ENCODE peak calls at places on chromosomes 5 and 9, in seven cellular contexts. I, S, J, U, F, G and M are unnamed samples.

GRCh38 chr9:122327175-122327574 is 43.6 kb upstream of the PTGS1 start:
- DNase-seq in I (no peak), S (no peak), J (no peak), U (no peak), F (no peak), G (no peak), M (no peak)

GRCh38 chr9:71352837-71353236 is 231.4 kb upstream of the TRPM3 start:
- DNase-seq in I (no peak), S (no peak), J (no peak), U (no peak), F (no peak), G (no peak), M (no peak)

GRCh38 chr9:13719981-13720380 is 440.5 kb upstream of the MPDZ start:
- DNase-seq in I (no peak), S (no peak), J (no peak), U (no peak), F (no peak), G (no peak), M (peak; percentile 84)

GRCh38 chr9:29830815-29831214 is 2257.5 kb upstream of the C9orf72 start:
- DNase-seq in I (no peak), S (peak; percentile 41), J (peak; percentile 24), U (no peak), F (peak; percentile 43), G (no peak), M (no peak)

GRCh38 chr5:124927735-124928134 is 181.3 kb upstream of the ZNF608 start:
- DNase-seq in I (no peak), S (no peak), J (no peak), U (no peak), F (no peak), G (no peak), M (peak; percentile 41)

GRCh38 chr9:95284152-95284551 is 33.4 kb downstream of the FANCC start:
- DNase-seq in I (no peak), S (no peak), J (no peak), U (no peak), F (no peak), G (no peak), M (peak; percentile 94)

GRCh38 chr5:25858019-25858418 is 1180.4 kb downstream of the CDH9 start:
- DNase-seq in I (peak; percentile 51), S (peak; percentile 32), J (no peak), U (no peak), F (no peak), G (no peak), M (no peak)

GRCh38 chr9:130869250-130869649 is 27.4 kb downstream of the QRFP start:
- DNase-seq in I (no peak), S (no peak), J (no peak), U (no peak), F (no peak), G (peak; percentile 63), M (peak; percentile 42)

GRCh38 chr9:125493384-125493783 is 213.6 kb downstream of the MAPKAP1 start:
- DNase-seq in I (no peak), S (no peak), J (no peak), U (no peak), F (peak; percentile 84), G (no peak), M (no peak)

GRCh38 chr5:149645236-149645635 is 63.9 kb downstream of the ARHGEF37 start:
- DNase-seq in I (no peak), S (peak; percentile 26), J (no peak), U (no peak), F (no peak), G (no peak), M (no peak)

GRCh38 chr9:93667627-93668026 is 91.2 kb downstream of the PHF2 start:
- DNase-seq in I (no peak), S (no peak), J (no peak), U (no peak), F (no peak), G (no peak), M (no peak)

GRCh38 chr5:14669975-14670374 is 5.5 kb downstream of the OTULIN start:
- DNase-seq in I (no peak), S (no peak), J (no peak), U (no peak), F (peak; percentile 31), G (no peak), M (peak; percentile 25)

GRCh38 chr9:126500600-126501382 is 112.9 kb upstream of the LMX1B start:
- DNase-seq in I (peak; percentile 82), S (peak; percentile 76), J (peak; percentile 19), U (no peak), F (peak; percentile 69), G (peak; percentile 84), M (peak; percentile 70)

GRCh38 chr5:72598461-72599433 is 91.5 kb upstream of the ZNF366 start:
- DNase-seq in I (no peak), S (no peak), J (no peak), U (no peak), F (peak; percentile 60), G (no peak), M (peak; percentile 74)

GRCh38 chr9:128411373-128412119 is 9.1 kb upstream of the CERCAM start:
- DNase-seq in I (no peak), S (no peak), J (no peak), U (no peak), F (no peak), G (no peak), M (no peak)

GRCh38 chr5:57698785-57699184 is 216.2 kb upstream of the ACTBL2 start:
- DNase-seq in I (peak; percentile 23), S (peak; percentile 64), J (peak; percentile 76), U (no peak), F (peak; percentile 42), G (no peak), M (no peak)

GRCh38 chr9:120901704-120902103 is 24.7 kb upstream of the PHF19 start:
- DNase-seq in I (no peak), S (no peak), J (no peak), U (no peak), F (no peak), G (no peak), M (no peak)

GRCh38 chr9:35673132-35673997 is at the start of gene CA9:
- DNase-seq in I (no peak), S (no peak), J (no peak), U (no peak), F (peak; percentile 25), G (no peak), M (no peak)

GRCh38 chr9:35814106-35814840 is 569 bp downstream of the HINT2 start:
- DNase-seq in I (no peak), S (peak; percentile 72), J (no peak), U (no peak), F (peak; percentile 84), G (no peak), M (peak; percentile 41)

GRCh38 chr5:1516615-1517601 is 6.9 kb downstream of the LPCAT1 start:
- DNase-seq in I (no peak), S (peak; percentile 48), J (no peak), U (no peak), F (peak; percentile 16), G (no peak), M (peak; percentile 93)

GRCh38 chr5:2219149-2219776 is 336.5 kb upstream of the IRX4 start:
- DNase-seq in I (no peak), S (no peak), J (no peak), U (no peak), F (no peak), G (no peak), M (no peak)

GRCh38 chr5:56631719-56632118 is 183.6 kb upstream of the MAP3K1 start:
- DNase-seq in I (no peak), S (no peak), J (no peak), U (no peak), F (peak; percentile 32), G (no peak), M (no peak)

GRCh38 chr9:127968717-127969383 is 11.9 kb downstream of the EEIG1 start:
- DNase-seq in I (no peak), S (peak; percentile 75), J (peak; percentile 67), U (no peak), F (no peak), G (no peak), M (peak; percentile 94)

GRCh38 chr9:3794005-3794404 is 268.2 kb upstream of the RFX3 start:
- DNase-seq in I (no peak), S (no peak), J (no peak), U (no peak), F (peak; percentile 88), G (no peak), M (peak; percentile 15)

GRCh38 chr9:34577635-34578240 is 11.8 kb downstream of the CNTFR start:
- DNase-seq in I (no peak), S (no peak), J (no peak), U (no peak), F (no peak), G (peak; percentile 31), M (no peak)

DNA sequence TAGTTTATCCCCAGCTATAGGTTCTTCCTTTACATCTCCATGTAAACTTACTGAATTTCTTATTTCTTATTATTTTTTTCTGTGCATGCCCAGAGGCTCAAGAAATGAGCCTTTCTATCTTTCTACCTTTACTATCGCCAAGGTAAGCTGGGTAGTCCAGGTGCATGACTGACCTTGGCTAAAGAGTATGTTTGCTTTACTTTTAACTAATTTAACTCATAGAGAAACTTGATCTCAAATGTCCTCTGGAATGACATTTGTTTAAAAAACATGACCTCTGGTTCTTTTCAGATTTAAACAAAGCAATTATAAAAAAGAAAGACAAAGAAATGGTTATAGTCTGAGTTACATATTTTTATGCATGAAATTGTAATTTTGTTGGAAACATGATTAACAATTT is 397 bp downstream of the C6 start:
- DNase-seq in I (no peak), S (no peak), J (no peak), U (no peak), F (no peak), G (no peak), M (no peak)
- TF ChIP-seq CEBPB in I (no peak), S (no peak), J (no peak), U (no peak), F (no peak), G (no peak), M (no peak)

GRCh38 chr5:178301641-178302040 is 69.0 kb upstream of the PHYKPL start:
- DNase-seq in I (no peak), S (no peak), J (no peak), U (no peak), F (no peak), G (no peak), M (no peak)
- TF ChIP-seq CEBPB in I (no peak), S (no peak), J (no peak), U (no peak), F (no peak), G (no peak), M (no peak)

GRCh38 chr5:116303810-116304209 is 219.0 kb downstream of the COMMD10 start:
- DNase-seq in I (no peak), S (no peak), J (no peak), U (no peak), F (no peak), G (no peak), M (no peak)
- TF ChIP-seq CEBPB in I (no peak), S (no peak), J (no peak), U (no peak), F (no peak), G (no peak), M (no peak)

DNA sequence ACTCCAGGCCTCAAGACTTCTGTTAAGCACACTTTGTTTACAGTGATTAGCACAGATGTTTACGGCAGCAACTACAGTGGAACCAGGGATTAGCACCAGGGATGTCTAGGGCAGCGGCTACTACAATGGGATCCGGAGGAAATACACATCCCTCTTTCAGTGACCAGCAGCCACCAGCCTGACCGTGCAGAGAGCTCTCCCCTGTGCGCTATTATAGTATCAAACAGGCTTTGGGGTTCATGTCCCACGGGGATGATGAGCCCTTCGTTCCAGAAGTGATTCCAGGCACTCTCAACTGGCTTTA is 21.5 kb downstream of the GFPT2 start:
- DNase-seq in I (no peak), S (peak; percentile 33), J (no peak), U (no peak), F (no peak), G (no peak), M (no peak)
- TF ChIP-seq CEBPB in I (no peak), S (no peak), J (no peak), U (no peak), F (no peak), G (no peak), M (no peak)

GRCh38 chr5:10984021-10984420 is 223.0 kb upstream of the DAP start:
- DNase-seq in I (no peak), S (no peak), J (no peak), U (no peak), F (no peak), G (no peak), M (no peak)
- TF ChIP-seq CEBPB in I (no peak), S (no peak), J (no peak), U (no peak), F (no peak), G (no peak), M (no peak)